ENCODE peak calls at places on chromosomes 11 and 22, in six cellular contexts. P, G, T, S, I and E are unnamed samples.
A peak's percentile ranks its signal among the peaks of the same experiment; 100 is the strongest.

GRCh38 chr11:48095779-48096470 is 115.6 kb downstream of the PTPRJ start:
- DNase-seq in T (no peak), G (no peak), S (no peak), P (no peak), I (no peak), E (no peak)

GRCh38 chr11:65355776-65356393 is 1.3 kb downstream of the TIGD3 start:
- DNase-seq in G (no peak), I (peak; percentile 36), P (no peak), S (peak; percentile 40), T (no peak), E (no peak)

GRCh38 chr22:20568502-20569058 is 61.2 kb downstream of the MED15 start:
- DNase-seq in P (no peak), T (no peak), S (no peak), G (no peak), I (no peak), E (no peak)

GRCh38 chr11:108895579-108896480 is 231.0 kb downstream of the DDX10 start:
- DNase-seq in I (peak; percentile 85), T (no peak), P (no peak), S (peak; percentile 56), G (no peak), E (no peak)

GRCh38 chr22:38700271-38700788 is 413 bp downstream of the JOSD1 start:
- DNase-seq in P (no peak), T (no peak), I (peak; percentile 76), S (peak; percentile 64), G (peak; percentile 37), E (no peak)

GRCh38 chr22:26072611-26073010 is 96.7 kb upstream of the SEZ6L start:
- DNase-seq in T (no peak), P (no peak), G (no peak), I (no peak), S (no peak), E (no peak)

GRCh38 chr22:49979587-49980264 is 19.2 kb downstream of the PIM3 start:
- DNase-seq in G (no peak), S (peak; percentile 29), I (peak; percentile 54), P (peak; percentile 17), T (peak; percentile 39), E (no peak)

GRCh38 chr11:18330921-18331320 is 8.6 kb downstream of the GTF2H1 start:
- DNase-seq in T (no peak), P (no peak), G (no peak), S (no peak), I (no peak), E (no peak)

GRCh38 chr22:40216041-40216756 is 38.5 kb downstream of the TNRC6B start:
- DNase-seq in G (no peak), S (no peak), T (no peak), I (no peak), P (no peak), E (no peak)

GRCh38 chr22:19810381-19811141 is 44.1 kb downstream of the GNB1L start:
- DNase-seq in G (no peak), I (peak; percentile 53), S (no peak), P (no peak), T (no peak), E (no peak)

GRCh38 chr22:32528316-32528715 is 53.7 kb downstream of the FBXO7 start:
- DNase-seq in S (no peak), I (no peak), P (no peak), T (no peak), G (no peak), E (no peak)

GRCh38 chr11:38791346-38791961 is 2193.4 kb upstream of the RAG2 start:
- DNase-seq in T (peak; percentile 41), I (peak; percentile 70), S (peak; percentile 41), P (peak; percentile 62), G (peak; percentile 1), E (no peak)

GRCh38 chr11:119785131-119785530 is 56.1 kb upstream of the NECTIN1 start:
- DNase-seq in G (no peak), I (no peak), P (no peak), T (no peak), S (no peak), E (no peak)

GRCh38 chr22:22770280-22770871 is 117.2 kb upstream of the IGLL5 start:
- DNase-seq in I (peak; percentile 37), T (peak; percentile 76), S (peak; percentile 30), P (peak; percentile 18), G (peak; percentile 53), E (no peak)

GRCh38 chr11:6572215-6572614 is 31.2 kb downstream of the RRP8 start:
- DNase-seq in I (peak; percentile 61), P (no peak), S (peak; percentile 75), T (no peak), G (no peak), E (no peak)

GRCh38 chr11:48170840-48171233 is 45.8 kb upstream of the OR4B1 start:
- DNase-seq in S (peak; percentile 61), T (no peak), P (no peak), I (peak; percentile 26), G (no peak), E (no peak)

GRCh38 chr11:68827733-68828132 is 14.0 kb downstream of the CPT1A start:
- DNase-seq in P (no peak), G (no peak), T (no peak), I (no peak), S (no peak), E (no peak)

GRCh38 chr11:73178092-73178539 is 36.0 kb upstream of the FCHSD2 start:
- DNase-seq in I (peak; percentile 90), G (peak; percentile 70), P (peak; percentile 57), T (peak; percentile 83), S (peak; percentile 87), E (peak; percentile 60)

GRCh38 chr22:30887861-30888260 is 80.7 kb downstream of the MORC2 start:
- DNase-seq in P (no peak), T (no peak), I (no peak), S (no peak), G (no peak), E (no peak)

GRCh38 chr11:117413616-117414015 is 86.0 kb downstream of the CEP164 start:
- DNase-seq in S (no peak), I (no peak), G (no peak), P (no peak), T (no peak), E (no peak)